ENCODE peak calls at places on chromosomes 6 and 20, in eight cellular contexts. F is A549, A is HepG2, K is IMR-90, U is ovary, B is body of pancreas, X is heart left ventricle, I is right lobe of liver. S is an unnamed sample.

GRCh38 chr6:12163149-12163548 is 127.0 kb upstream of the EDN1 start:
- DNase-seq in F (no peak), A (no peak), K (no peak), U (no peak), B (no peak), X (no peak), I (no peak), S (peak)

GRCh38 chr20:3227511-3227910 is 11.5 kb downstream of the SLC4A11 start:
- DNase-seq in F (no peak), A (no peak), K (no peak), U (no peak), B (no peak), X (no peak), I (no peak), S (no peak)

GRCh38 chr6:75183099-75183541 is 22.7 kb downstream of the COL12A1 start:
- DNase-seq in F (no peak), A (no peak), K (peak), U (no peak), B (no peak), X (no peak), I (no peak), S (no peak)

GRCh38 chr20:35595456-35595855 is 20.2 kb upstream of the SPAG4 start:
- DNase-seq in F (no peak), A (no peak), K (no peak), U (no peak), B (no peak), X (no peak), I (no peak), S (no peak)

GRCh38 chr20:24909086-24909780 is 39.8 kb upstream of the CST7 start:
- DNase-seq in F (peak), A (no peak), K (no peak), U (no peak), B (no peak), X (no peak), I (no peak), S (no peak)

GRCh38 chr6:124963416-124964083 is 1.3 kb downstream of the RNF217 start:
- DNase-seq in F (no peak), A (no peak), K (peak), U (no peak), B (no peak), X (no peak), I (no peak), S (no peak)

GRCh38 chr6:13397359-13398080 is 69.2 kb upstream of the TBC1D7 start:
- DNase-seq in F (peak), A (no peak), K (no peak), U (no peak), B (no peak), X (no peak), I (no peak), S (peak)

GRCh38 chr20:48002517-48002970 is 217.3 kb upstream of the SULF2 start:
- DNase-seq in F (no peak), A (no peak), K (no peak), U (no peak), B (no peak), X (no peak), I (no peak), S (peak)

GRCh38 chr6:98821739-98822405 is 12.5 kb upstream of the POU3F2 start:
- DNase-seq in F (no peak), A (no peak), K (no peak), U (no peak), B (no peak), X (no peak), I (no peak), S (no peak)

GRCh38 chr6:67606905-67607828 is 1027.9 kb upstream of the ADGRB3 start:
- DNase-seq in F (no peak), A (no peak), K (peak), U (no peak), B (no peak), X (no peak), I (no peak), S (no peak)

GRCh38 chr6:151300267-151300930 is 60.6 kb downstream of the AKAP12 start:
- DNase-seq in F (no peak), A (no peak), K (no peak), U (no peak), B (no peak), X (no peak), I (no peak), S (no peak)

GRCh38 chr20:37680420-37680819 is 13.4 kb upstream of the CTNNBL1 start:
- DNase-seq in F (no peak), A (no peak), K (no peak), U (no peak), B (no peak), X (no peak), I (no peak), S (no peak)

GRCh38 chr20:40111282-40111681 is 577.8 kb downstream of the MAFB start:
- DNase-seq in F (no peak), A (no peak), K (no peak), U (no peak), B (no peak), X (no peak), I (no peak), S (no peak)

GRCh38 chr6:145074805-145075204 is 660.5 kb downstream of the EPM2A start:
- DNase-seq in F (no peak), A (no peak), K (no peak), U (no peak), B (no peak), X (no peak), I (no peak), S (no peak)

DNA sequence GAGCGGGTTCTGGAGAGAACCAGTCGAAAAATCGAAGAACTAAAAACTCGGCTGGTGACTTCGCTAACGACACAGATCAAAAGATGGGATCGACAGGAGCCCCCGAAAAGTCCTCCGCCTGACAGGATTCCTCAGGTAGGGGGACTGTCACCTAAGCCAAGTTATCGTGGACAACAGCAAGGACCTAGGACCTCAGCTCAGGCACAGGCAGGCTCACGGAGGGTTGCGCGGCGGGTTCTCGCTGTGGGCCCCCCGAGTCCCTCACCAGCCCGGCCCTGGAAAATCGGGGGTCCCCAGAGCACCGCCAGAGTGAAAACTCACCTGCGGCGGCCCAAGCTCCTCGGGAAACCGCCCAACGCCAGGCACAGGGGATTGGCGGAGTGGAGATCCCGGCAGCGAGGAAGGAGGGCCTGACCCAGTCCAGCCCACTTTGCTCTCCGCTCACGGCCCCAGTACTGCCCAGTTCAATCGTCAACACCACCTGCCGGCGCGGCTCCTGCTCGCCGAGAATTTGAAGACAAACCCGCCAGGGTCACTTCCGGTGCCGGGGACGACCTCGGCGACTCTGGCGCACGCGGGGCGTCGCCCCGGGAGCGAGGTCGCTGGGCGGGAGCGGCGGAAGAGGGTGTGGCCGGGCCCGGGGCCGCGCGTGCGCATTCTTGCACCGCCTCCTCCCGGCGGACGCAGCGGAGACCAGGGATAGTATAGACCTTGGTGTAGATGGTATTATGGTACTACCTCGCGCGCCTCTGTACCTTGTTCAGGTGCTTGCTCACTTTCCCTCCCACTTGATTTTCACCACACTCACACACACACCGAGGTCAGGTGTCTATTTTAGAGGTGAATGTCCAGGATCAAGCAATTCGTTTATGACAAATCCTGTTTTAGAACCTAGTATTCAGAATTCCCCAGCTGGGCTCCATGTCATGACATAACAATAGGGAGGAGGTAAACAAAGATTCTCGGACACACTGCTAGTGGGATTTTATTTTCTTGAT is at the start of gene KATNA1:
- DNase-seq in F (peak), A (peak), K (peak), U (peak), B (peak), X (peak), I (peak), S (peak)
- TF ChIP-seq POLR2A in F (peak), A (peak), K (peak), U (peak), B (peak), X (peak), I (peak), S (peak)

GRCh38 chr6:43843669-43844171 is 73.7 kb downstream of the VEGFA start:
- DNase-seq in F (no peak), A (no peak), K (no peak), U (no peak), B (no peak), X (no peak), I (no peak), S (no peak)
- TF ChIP-seq POLR2A in F (no peak), A (no peak), K (no peak), U (no peak), B (no peak), X (no peak), I (no peak), S (no peak)

GRCh38 chr6:108581237-108581931 is 20.7 kb downstream of the FOXO3 start:
- DNase-seq in F (no peak), A (no peak), K (peak), U (no peak), B (no peak), X (no peak), I (peak), S (no peak)
- TF ChIP-seq POLR2A in F (no peak), A (no peak), K (no peak), U (no peak), B (no peak), X (no peak), I (no peak), S (no peak)

GRCh38 chr20:62386383-62387218 is at the start of gene RPS21:
- DNase-seq in F (no peak), A (peak), K (peak), U (peak), B (peak), X (peak), I (peak), S (peak)
- TF ChIP-seq POLR2A in F (peak), A (peak), K (peak), U (peak), B (peak), X (peak), I (peak), S (peak)

GRCh38 chr6:20417819-20418218 is 16.1 kb downstream of the E2F3 start:
- DNase-seq in F (no peak), A (no peak), K (no peak), U (no peak), B (no peak), X (no peak), I (no peak), S (no peak)
- TF ChIP-seq POLR2A in F (no peak), A (no peak), K (no peak), U (no peak), B (no peak), X (no peak), I (no peak), S (no peak)

GRCh38 chr6:33069021-33069738 is 4.3 kb downstream of the HLA-DPA1 start:
- DNase-seq in F (no peak), A (no peak), K (no peak), U (no peak), B (no peak), X (no peak), I (no peak), S (no peak)

GRCh38 chr6:33066917-33067521 is 6.4 kb downstream of the HLA-DPA1 start:
- DNase-seq in F (no peak), A (no peak), K (no peak), U (no peak), B (no peak), X (no peak), I (no peak), S (no peak)

GRCh38 chr6:33061987-33062386 is 11.5 kb downstream of the HLA-DPA1 start:
- DNase-seq in F (no peak), A (no peak), K (peak), U (no peak), B (no peak), X (no peak), I (no peak), S (peak)

GRCh38 chr6:33064723-33065122 is 8.7 kb downstream of the HLA-DPA1 start:
- DNase-seq in F (no peak), A (no peak), K (no peak), U (no peak), B (no peak), X (no peak), I (no peak), S (no peak)

GRCh38 chr6:33065312-33065711 is 8.1 kb downstream of the HLA-DPA1 start:
- DNase-seq in F (no peak), A (no peak), K (no peak), U (no peak), B (no peak), X (no peak), I (no peak), S (no peak)
- TF ChIP-seq POLR2A in F (no peak), A (no peak), K (no peak), U (no peak), B (no peak), X (no peak), I (no peak), S (no peak)

GRCh38 chr20:63702036-63702665 is 5.6 kb downstream of the ARFRP1 start:
- DNase-seq in F (no peak), A (no peak), K (no peak), U (peak), B (no peak), X (no peak), I (peak), S (peak)
- TF ChIP-seq POLR2A in F (no peak), A (no peak), K (no peak), U (no peak), B (no peak), X (no peak), I (no peak), S (no peak)